ENCODE peak calls at places on chromosomes 1 and 21, in eight cellular contexts. One of them, this sample, is unnamed.

GRCh38 chr1:71157151-71157550 is 76.3 kb upstream of the ZRANB2 start:
- DNase-seq in fibroblast of lung: no peak
- DNase-seq in activated CD8-positive, alpha-beta memory T cell treated with anti-CD3 and anti-CD28 coated beads for 4 hours: no peak
- DNase-seq in CD8-positive, alpha-beta memory T cell: no peak
- DNase-seq in neural crest cell: no peak
- DNase-seq in foreskin fibroblast: no peak
- DNase-seq in NCI-H2171 treated with DMSO at 0.1 percent for 48 hours: no peak
- DNase-seq in NAMALWA: no peak
- DNase-seq in this sample: no peak

GRCh38 chr21:28142692-28143091 is 850.0 kb downstream of the LTN1 start:
- DNase-seq in fibroblast of lung: peak
- DNase-seq in activated CD8-positive, alpha-beta memory T cell treated with anti-CD3 and anti-CD28 coated beads for 4 hours: no peak
- DNase-seq in CD8-positive, alpha-beta memory T cell: no peak
- DNase-seq in neural crest cell: no peak
- DNase-seq in foreskin fibroblast: peak
- DNase-seq in NCI-H2171 treated with DMSO at 0.1 percent for 48 hours: no peak
- DNase-seq in NAMALWA: no peak
- DNase-seq in this sample: no peak

GRCh38 chr1:200973937-200974657 is 49.4 kb downstream of the KIF21B start:
- DNase-seq in fibroblast of lung: no peak
- DNase-seq in activated CD8-positive, alpha-beta memory T cell treated with anti-CD3 and anti-CD28 coated beads for 4 hours: no peak
- DNase-seq in CD8-positive, alpha-beta memory T cell: no peak
- DNase-seq in neural crest cell: no peak
- DNase-seq in foreskin fibroblast: no peak
- DNase-seq in NCI-H2171 treated with DMSO at 0.1 percent for 48 hours: no peak
- DNase-seq in NAMALWA: no peak
- DNase-seq in this sample: no peak

GRCh38 chr1:66539491-66539890 is 5.5 kb downstream of the SGIP1 start:
- DNase-seq in fibroblast of lung: no peak
- DNase-seq in activated CD8-positive, alpha-beta memory T cell treated with anti-CD3 and anti-CD28 coated beads for 4 hours: no peak
- DNase-seq in CD8-positive, alpha-beta memory T cell: no peak
- DNase-seq in neural crest cell: no peak
- DNase-seq in foreskin fibroblast: no peak
- DNase-seq in NCI-H2171 treated with DMSO at 0.1 percent for 48 hours: no peak
- DNase-seq in NAMALWA: no peak
- DNase-seq in this sample: no peak

GRCh38 chr1:204448991-204449390 is 37.4 kb upstream of the PPP1R15B start:
- DNase-seq in fibroblast of lung: no peak
- DNase-seq in activated CD8-positive, alpha-beta memory T cell treated with anti-CD3 and anti-CD28 coated beads for 4 hours: no peak
- DNase-seq in CD8-positive, alpha-beta memory T cell: no peak
- DNase-seq in neural crest cell: no peak
- DNase-seq in foreskin fibroblast: no peak
- DNase-seq in NCI-H2171 treated with DMSO at 0.1 percent for 48 hours: no peak
- DNase-seq in NAMALWA: no peak
- DNase-seq in this sample: no peak

GRCh38 chr1:79497193-79497773 is 490.8 kb upstream of the ADGRL4 start:
- DNase-seq in fibroblast of lung: peak
- DNase-seq in activated CD8-positive, alpha-beta memory T cell treated with anti-CD3 and anti-CD28 coated beads for 4 hours: no peak
- DNase-seq in CD8-positive, alpha-beta memory T cell: no peak
- DNase-seq in neural crest cell: peak
- DNase-seq in foreskin fibroblast: peak
- DNase-seq in NCI-H2171 treated with DMSO at 0.1 percent for 48 hours: peak
- DNase-seq in NAMALWA: peak
- DNase-seq in this sample: peak

GRCh38 chr1:57845041-57845440 is 421.2 kb upstream of the DAB1 start:
- DNase-seq in fibroblast of lung: peak
- DNase-seq in activated CD8-positive, alpha-beta memory T cell treated with anti-CD3 and anti-CD28 coated beads for 4 hours: no peak
- DNase-seq in CD8-positive, alpha-beta memory T cell: no peak
- DNase-seq in neural crest cell: no peak
- DNase-seq in foreskin fibroblast: peak
- DNase-seq in NCI-H2171 treated with DMSO at 0.1 percent for 48 hours: no peak
- DNase-seq in NAMALWA: no peak
- DNase-seq in this sample: no peak

GRCh38 chr1:7478142-7478796 is 292.8 kb upstream of the VAMP3 start:
- DNase-seq in fibroblast of lung: no peak
- DNase-seq in activated CD8-positive, alpha-beta memory T cell treated with anti-CD3 and anti-CD28 coated beads for 4 hours: no peak
- DNase-seq in CD8-positive, alpha-beta memory T cell: no peak
- DNase-seq in neural crest cell: no peak
- DNase-seq in foreskin fibroblast: no peak
- DNase-seq in NCI-H2171 treated with DMSO at 0.1 percent for 48 hours: no peak
- DNase-seq in NAMALWA: no peak
- DNase-seq in this sample: no peak

GRCh38 chr1:30707412-30708360 is 15.7 kb downstream of the MATN1 start:
- DNase-seq in fibroblast of lung: peak
- DNase-seq in activated CD8-positive, alpha-beta memory T cell treated with anti-CD3 and anti-CD28 coated beads for 4 hours: peak
- DNase-seq in CD8-positive, alpha-beta memory T cell: peak
- DNase-seq in neural crest cell: peak
- DNase-seq in foreskin fibroblast: peak
- DNase-seq in NCI-H2171 treated with DMSO at 0.1 percent for 48 hours: peak
- DNase-seq in NAMALWA: peak
- DNase-seq in this sample: peak